ENCODE peak calls at places on chromosome 13, in four cellular contexts. S is NCI-H510A treated with DMSO at 0.1 percent for 48 hours, K is pancreas, D is anterior cingulate cortex. M is an unnamed sample.

GRCh38 chr13:98451676-98452105 is 125.2 kb downstream of the STK24 start:
- DNase-seq in S (no peak), K (no peak), D (no peak), M (peak)

GRCh38 chr13:99614465-99614885 is 113.2 kb downstream of the TM9SF2 start:
- DNase-seq in S (no peak), K (peak), D (no peak), M (no peak)

GRCh38 chr13:41547253-41548000 is 90.1 kb downstream of the RGCC start:
- DNase-seq in S (no peak), K (no peak), D (peak), M (peak)

GRCh38 chr13:47332149-47332548 is 435.3 kb upstream of the HTR2A start:
- DNase-seq in S (no peak), K (no peak), D (no peak), M (no peak)

GRCh38 chr13:85266331-85266730 is 532.9 kb downstream of the SLITRK6 start:
- DNase-seq in S (no peak), K (no peak), D (no peak), M (no peak)

GRCh38 chr13:19283836-19284235 is 102.2 kb upstream of the TUBA3C start:
- DNase-seq in S (no peak), K (no peak), D (no peak), M (no peak)

GRCh38 chr13:84273163-84273562 is 390.9 kb upstream of the SLITRK1 start:
- DNase-seq in S (no peak), K (no peak), D (no peak), M (no peak)

GRCh38 chr13:46575843-46576242 is 22.9 kb downstream of the LRCH1 start:
- DNase-seq in S (no peak), K (no peak), D (no peak), M (no peak)

GRCh38 chr13:99071666-99072065 is 93.8 kb upstream of the DOCK9 start:
- DNase-seq in S (no peak), K (no peak), D (no peak), M (no peak)

GRCh38 chr13:49608932-49609331 is 19.4 kb upstream of the ARL11 start:
- DNase-seq in S (no peak), K (no peak), D (no peak), M (no peak)

GRCh38 chr13:20359335-20359734 is 127.2 kb upstream of the GJB6 start:
- DNase-seq in S (no peak), K (no peak), D (no peak), M (no peak)

GRCh38 chr13:80314711-80315505 is 26.0 kb downstream of the SPRY2 start:
- DNase-seq in S (no peak), K (no peak), D (no peak), M (no peak)

GRCh38 chr13:20547479-20547908 is 19.5 kb upstream of the IFT88 start:
- DNase-seq in S (no peak), K (no peak), D (no peak), M (no peak)

M was measured in occipital lobe.